ENCODE peak calls at places on chromosomes 6 and 20, in ten cellular contexts. One of them, this sample, is unnamed. For H3K4me1, the result is how much of the 10 kb centered on the place peaks cover.

GRCh38 chr6:139017227-139017626 is 11.3 kb upstream of the ABRACL start:
- DNase-seq in neural progenitor cell: peak
- DNase-seq in naive thymus-derived CD4-positive, alpha-beta T cell: no peak
- DNase-seq in ovary: no peak
- DNase-seq in HepG2: no peak
- DNase-seq in mesendoderm: no peak
- DNase-seq in GM23338: no peak
- DNase-seq in upper lobe of right lung: no peak
- DNase-seq in PC-3: no peak
- DNase-seq in left ventricle myocardium inferior: no peak
- DNase-seq in this sample: no peak

GRCh38 chr6:5422321-5422915 is 161.1 kb downstream of the FARS2 start:
- DNase-seq in neural progenitor cell: peak
- DNase-seq in naive thymus-derived CD4-positive, alpha-beta T cell: peak
- DNase-seq in ovary: no peak
- DNase-seq in HepG2: peak
- DNase-seq in mesendoderm: peak
- DNase-seq in GM23338: peak
- DNase-seq in upper lobe of right lung: no peak
- DNase-seq in PC-3: peak
- DNase-seq in left ventricle myocardium inferior: no peak
- DNase-seq in this sample: no peak

GRCh38 chr6:43575772-43576551 is at the start of the genes POLH and XPO5:
- DNase-seq in neural progenitor cell: peak
- DNase-seq in naive thymus-derived CD4-positive, alpha-beta T cell: peak
- DNase-seq in ovary: peak
- DNase-seq in HepG2: peak
- DNase-seq in mesendoderm: peak
- DNase-seq in GM23338: peak
- DNase-seq in upper lobe of right lung: peak
- DNase-seq in PC-3: peak
- DNase-seq in left ventricle myocardium inferior: peak
- DNase-seq in this sample: peak

GRCh38 chr6:71468038-71468437 is 179.4 kb downstream of the OGFRL1 start:
- DNase-seq in neural progenitor cell: no peak
- DNase-seq in naive thymus-derived CD4-positive, alpha-beta T cell: no peak
- DNase-seq in ovary: no peak
- DNase-seq in HepG2: no peak
- DNase-seq in mesendoderm: no peak
- DNase-seq in GM23338: no peak
- DNase-seq in upper lobe of right lung: no peak
- DNase-seq in PC-3: no peak
- DNase-seq in left ventricle myocardium inferior: no peak
- DNase-seq in this sample: no peak

GRCh38 chr20:45994761-45995160 is 13.9 kb upstream of the MMP9 start:
- DNase-seq in neural progenitor cell: no peak
- DNase-seq in naive thymus-derived CD4-positive, alpha-beta T cell: no peak
- DNase-seq in ovary: no peak
- DNase-seq in HepG2: no peak
- DNase-seq in mesendoderm: no peak
- DNase-seq in GM23338: no peak
- DNase-seq in upper lobe of right lung: no peak
- DNase-seq in PC-3: no peak
- DNase-seq in left ventricle myocardium inferior: no peak
- DNase-seq in this sample: no peak

GRCh38 chr20:12593342-12593741 is 415.4 kb upstream of the SPTLC3 start:
- DNase-seq in neural progenitor cell: no peak
- DNase-seq in naive thymus-derived CD4-positive, alpha-beta T cell: no peak
- DNase-seq in ovary: no peak
- DNase-seq in HepG2: no peak
- DNase-seq in mesendoderm: no peak
- DNase-seq in GM23338: no peak
- DNase-seq in upper lobe of right lung: no peak
- DNase-seq in PC-3: no peak
- DNase-seq in left ventricle myocardium inferior: no peak
- DNase-seq in this sample: no peak

GRCh38 chr6:15312500-15312899 is 66.6 kb downstream of the JARID2 start:
- DNase-seq in neural progenitor cell: no peak
- DNase-seq in naive thymus-derived CD4-positive, alpha-beta T cell: no peak
- DNase-seq in ovary: no peak
- DNase-seq in HepG2: no peak
- DNase-seq in mesendoderm: no peak
- DNase-seq in GM23338: no peak
- DNase-seq in upper lobe of right lung: no peak
- DNase-seq in PC-3: peak
- DNase-seq in left ventricle myocardium inferior: no peak
- DNase-seq in this sample: no peak

GRCh38 chr6:141764388-141764787 is 368.3 kb upstream of the GJE1 start:
- DNase-seq in neural progenitor cell: no peak
- DNase-seq in naive thymus-derived CD4-positive, alpha-beta T cell: no peak
- DNase-seq in ovary: no peak
- DNase-seq in HepG2: no peak
- DNase-seq in mesendoderm: no peak
- DNase-seq in GM23338: no peak
- DNase-seq in upper lobe of right lung: no peak
- DNase-seq in PC-3: no peak
- DNase-seq in left ventricle myocardium inferior: no peak
- DNase-seq in this sample: no peak

GRCh38 chr20:8867346-8867745 is 201.5 kb upstream of the PLCB4 start:
- DNase-seq in neural progenitor cell: no peak
- DNase-seq in naive thymus-derived CD4-positive, alpha-beta T cell: no peak
- DNase-seq in ovary: no peak
- DNase-seq in HepG2: no peak
- DNase-seq in mesendoderm: no peak
- DNase-seq in GM23338: no peak
- DNase-seq in upper lobe of right lung: no peak
- DNase-seq in PC-3: no peak
- DNase-seq in left ventricle myocardium inferior: no peak
- DNase-seq in this sample: no peak

GRCh38 chr20:46671866-46672542 is 17.2 kb downstream of the TP53RK start:
- DNase-seq in neural progenitor cell: no peak
- DNase-seq in naive thymus-derived CD4-positive, alpha-beta T cell: no peak
- DNase-seq in ovary: no peak
- DNase-seq in HepG2: no peak
- DNase-seq in mesendoderm: no peak
- DNase-seq in GM23338: no peak
- DNase-seq in upper lobe of right lung: no peak
- DNase-seq in PC-3: no peak
- DNase-seq in left ventricle myocardium inferior: no peak
- DNase-seq in this sample: no peak

GRCh38 chr6:15855311-15855710 is 192.5 kb upstream of the DTNBP1 start:
- DNase-seq in neural progenitor cell: no peak
- DNase-seq in naive thymus-derived CD4-positive, alpha-beta T cell: no peak
- DNase-seq in ovary: no peak
- DNase-seq in HepG2: no peak
- DNase-seq in mesendoderm: peak
- DNase-seq in GM23338: peak
- DNase-seq in upper lobe of right lung: no peak
- DNase-seq in PC-3: no peak
- DNase-seq in left ventricle myocardium inferior: no peak
- DNase-seq in this sample: no peak

GRCh38 chr6:104325341-104326172 is 534.2 kb downstream of the HACE1 start:
- DNase-seq in neural progenitor cell: peak
- DNase-seq in naive thymus-derived CD4-positive, alpha-beta T cell: no peak
- DNase-seq in ovary: no peak
- DNase-seq in HepG2: no peak
- DNase-seq in mesendoderm: peak
- DNase-seq in GM23338: peak
- DNase-seq in upper lobe of right lung: no peak
- DNase-seq in PC-3: peak
- DNase-seq in left ventricle myocardium inferior: no peak
- DNase-seq in this sample: no peak

GRCh38 chr6:44076016-44076365 is 51.3 kb downstream of the MRPL14 start:
- DNase-seq in neural progenitor cell: no peak
- DNase-seq in naive thymus-derived CD4-positive, alpha-beta T cell: no peak
- DNase-seq in ovary: no peak
- DNase-seq in HepG2: no peak
- DNase-seq in mesendoderm: no peak
- DNase-seq in GM23338: no peak
- DNase-seq in upper lobe of right lung: no peak
- DNase-seq in PC-3: no peak
- DNase-seq in left ventricle myocardium inferior: no peak
- DNase-seq in this sample: no peak

GRCh38 chr6:87419266-87419665 is 11.5 kb downstream of the CFAP206 start:
- DNase-seq in neural progenitor cell: no peak
- DNase-seq in naive thymus-derived CD4-positive, alpha-beta T cell: no peak
- DNase-seq in ovary: no peak
- DNase-seq in HepG2: no peak
- DNase-seq in mesendoderm: no peak
- DNase-seq in GM23338: no peak
- DNase-seq in upper lobe of right lung: no peak
- DNase-seq in PC-3: no peak
- DNase-seq in left ventricle myocardium inferior: no peak
- DNase-seq in this sample: no peak

GRCh38 chr6:80643881-80644280 is 537.4 kb downstream of the BCKDHB start:
- DNase-seq in neural progenitor cell: no peak
- DNase-seq in naive thymus-derived CD4-positive, alpha-beta T cell: no peak
- DNase-seq in ovary: no peak
- DNase-seq in HepG2: no peak
- DNase-seq in mesendoderm: no peak
- DNase-seq in GM23338: no peak
- DNase-seq in upper lobe of right lung: no peak
- DNase-seq in PC-3: no peak
- DNase-seq in left ventricle myocardium inferior: no peak
- DNase-seq in this sample: no peak
- H3K4me3 ChIP-seq in neural progenitor cell: no peak
- H3K4me3 ChIP-seq in naive thymus-derived CD4-positive, alpha-beta T cell: no peak
- H3K4me3 ChIP-seq in ovary: no peak
- H3K4me3 ChIP-seq in HepG2: no peak
- H3K4me3 ChIP-seq in mesendoderm: no peak
- H3K4me3 ChIP-seq in GM23338: no peak
- H3K4me3 ChIP-seq in upper lobe of right lung: no peak
- H3K4me3 ChIP-seq in PC-3: no peak
- H3K4me3 ChIP-seq in left ventricle myocardium inferior: no peak
- H3K4me3 ChIP-seq in this sample: no peak

DNA sequence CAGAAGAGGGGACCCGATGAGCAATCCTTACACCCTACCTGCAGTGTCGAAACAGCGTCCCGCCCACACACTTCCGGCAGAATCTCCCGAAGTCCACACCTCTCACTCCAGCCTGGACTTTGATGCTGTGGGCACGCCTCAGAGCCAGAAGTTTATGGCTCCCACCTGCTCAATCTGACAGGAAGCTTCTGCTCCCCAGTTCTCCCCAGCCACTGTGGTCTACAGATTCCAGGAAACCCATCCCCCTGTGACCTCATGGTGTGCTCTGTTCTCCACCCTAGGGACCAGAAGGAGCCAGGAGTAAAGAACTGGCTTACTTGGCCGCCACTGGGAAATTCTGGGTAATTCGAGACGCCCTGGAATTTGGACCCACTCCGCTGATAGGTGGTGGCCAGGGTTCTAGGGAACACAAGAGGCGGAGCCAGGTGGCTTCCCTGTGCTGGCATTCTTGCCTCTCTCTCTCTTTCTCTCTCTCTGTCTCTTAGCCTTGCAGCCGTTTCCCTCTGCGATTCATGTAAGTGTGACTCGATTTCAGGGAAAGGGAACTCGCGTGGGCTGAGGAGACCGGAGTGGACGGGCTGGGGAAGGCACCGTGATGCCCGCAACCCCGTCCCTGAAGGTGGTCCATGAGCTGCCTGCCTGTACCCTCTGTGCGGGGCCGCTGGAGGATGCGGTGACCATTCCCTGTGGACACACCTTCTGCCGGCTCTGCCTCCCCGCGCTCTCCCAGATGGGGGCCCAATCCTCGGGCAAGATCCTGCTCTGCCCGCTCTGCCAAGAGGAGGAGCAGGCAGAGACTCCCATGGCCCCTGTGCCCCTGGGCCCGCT is at the start of gene TRIM15:
- DNase-seq in neural progenitor cell: peak
- DNase-seq in naive thymus-derived CD4-positive, alpha-beta T cell: peak
- DNase-seq in ovary: no peak
- DNase-seq in HepG2: peak
- DNase-seq in mesendoderm: no peak
- DNase-seq in GM23338: peak
- DNase-seq in upper lobe of right lung: no peak
- DNase-seq in PC-3: no peak
- DNase-seq in left ventricle myocardium inferior: no peak
- DNase-seq in this sample: no peak
- H3K4me1 ChIP-seq in neural progenitor cell: under half
- H3K4me1 ChIP-seq in naive thymus-derived CD4-positive, alpha-beta T cell: under half
- H3K4me1 ChIP-seq in ovary: under half
- H3K4me1 ChIP-seq in HepG2: half or more
- H3K4me1 ChIP-seq in mesendoderm: under half
- H3K4me1 ChIP-seq in GM23338: under half
- H3K4me1 ChIP-seq in upper lobe of right lung: under half
- H3K4me1 ChIP-seq in PC-3: under half
- H3K4me1 ChIP-seq in left ventricle myocardium inferior: under half
- H3K4me1 ChIP-seq in this sample: under half

GRCh38 chr6:131952886-131953509 is 1.8 kb upstream of the CCN2 start:
- DNase-seq in neural progenitor cell: no peak
- DNase-seq in naive thymus-derived CD4-positive, alpha-beta T cell: no peak
- DNase-seq in ovary: no peak
- DNase-seq in HepG2: no peak
- DNase-seq in mesendoderm: peak
- DNase-seq in GM23338: peak
- DNase-seq in upper lobe of right lung: no peak
- DNase-seq in PC-3: no peak
- DNase-seq in left ventricle myocardium inferior: no peak
- DNase-seq in this sample: no peak
- H3K27ac ChIP-seq in neural progenitor cell: no peak
- H3K27ac ChIP-seq in naive thymus-derived CD4-positive, alpha-beta T cell: no peak
- H3K27ac ChIP-seq in ovary: no peak
- H3K27ac ChIP-seq in HepG2: no peak
- H3K27ac ChIP-seq in mesendoderm: no peak
- H3K27ac ChIP-seq in GM23338: peak
- H3K27ac ChIP-seq in upper lobe of right lung: no peak
- H3K27ac ChIP-seq in PC-3: no peak
- H3K27ac ChIP-seq in left ventricle myocardium inferior: no peak
- H3K27ac ChIP-seq in this sample: no peak

GRCh38 chr6:105791569-105792318 is 294.4 kb upstream of the PRDM1 start:
- DNase-seq in neural progenitor cell: no peak
- DNase-seq in naive thymus-derived CD4-positive, alpha-beta T cell: no peak
- DNase-seq in ovary: no peak
- DNase-seq in HepG2: no peak
- DNase-seq in mesendoderm: no peak
- DNase-seq in GM23338: no peak
- DNase-seq in upper lobe of right lung: no peak
- DNase-seq in PC-3: no peak
- DNase-seq in left ventricle myocardium inferior: no peak
- DNase-seq in this sample: no peak

GRCh38 chr6:105794263-105794662 is 291.9 kb upstream of the PRDM1 start:
- DNase-seq in neural progenitor cell: peak
- DNase-seq in naive thymus-derived CD4-positive, alpha-beta T cell: no peak
- DNase-seq in ovary: peak
- DNase-seq in HepG2: peak
- DNase-seq in mesendoderm: peak
- DNase-seq in GM23338: peak
- DNase-seq in upper lobe of right lung: peak
- DNase-seq in PC-3: peak
- DNase-seq in left ventricle myocardium inferior: peak
- DNase-seq in this sample: peak

GRCh38 chr6:105790635-105791034 is 295.5 kb upstream of the PRDM1 start:
- DNase-seq in neural progenitor cell: no peak
- DNase-seq in naive thymus-derived CD4-positive, alpha-beta T cell: no peak
- DNase-seq in ovary: no peak
- DNase-seq in HepG2: no peak
- DNase-seq in mesendoderm: no peak
- DNase-seq in GM23338: peak
- DNase-seq in upper lobe of right lung: no peak
- DNase-seq in PC-3: no peak
- DNase-seq in left ventricle myocardium inferior: no peak
- DNase-seq in this sample: no peak

GRCh38 chr6:105794870-105795269 is 291.3 kb upstream of the PRDM1 start:
- DNase-seq in neural progenitor cell: no peak
- DNase-seq in naive thymus-derived CD4-positive, alpha-beta T cell: no peak
- DNase-seq in ovary: no peak
- DNase-seq in HepG2: no peak
- DNase-seq in mesendoderm: no peak
- DNase-seq in GM23338: no peak
- DNase-seq in upper lobe of right lung: no peak
- DNase-seq in PC-3: peak
- DNase-seq in left ventricle myocardium inferior: no peak
- DNase-seq in this sample: no peak

GRCh38 chr6:105793132-105793531 is 293.0 kb upstream of the PRDM1 start:
- DNase-seq in neural progenitor cell: no peak
- DNase-seq in naive thymus-derived CD4-positive, alpha-beta T cell: no peak
- DNase-seq in ovary: no peak
- DNase-seq in HepG2: no peak
- DNase-seq in mesendoderm: peak
- DNase-seq in GM23338: no peak
- DNase-seq in upper lobe of right lung: no peak
- DNase-seq in PC-3: peak
- DNase-seq in left ventricle myocardium inferior: no peak
- DNase-seq in this sample: no peak
- H3K4me3 ChIP-seq in neural progenitor cell: no peak
- H3K4me3 ChIP-seq in naive thymus-derived CD4-positive, alpha-beta T cell: no peak
- H3K4me3 ChIP-seq in ovary: no peak
- H3K4me3 ChIP-seq in HepG2: no peak
- H3K4me3 ChIP-seq in mesendoderm: no peak
- H3K4me3 ChIP-seq in GM23338: no peak
- H3K4me3 ChIP-seq in upper lobe of right lung: no peak
- H3K4me3 ChIP-seq in PC-3: no peak
- H3K4me3 ChIP-seq in left ventricle myocardium inferior: no peak
- H3K4me3 ChIP-seq in this sample: no peak

This sample was measured in right cardiac atrium.